ENCODE peak calls at places on chromosomes 1 and 21, in eight cellular contexts. R is Daoy; H is CD8-positive, alpha-beta T cell; P is kidney glomerular epithelial cell; O is colonic mucosa; B is heart right ventricle; M is NCI-H1694 treated with DMSO at 0.1 percent for 48 hours; S is ureter. J is an unnamed sample.

GRCh38 chr1:25787477-25788043 is 12.4 kb upstream of the SELENON start:
- DNase-seq in P (no peak), R (peak; percentile 48), B (no peak), O (no peak), H (no peak), S (no peak), M (no peak), J (no peak)

GRCh38 chr1:245751671-245752070 is 596.9 kb downstream of the KIF26B start:
- DNase-seq in H (no peak), S (no peak), O (no peak), B (no peak), R (no peak), M (no peak), P (no peak), J (no peak)

GRCh38 chr1:153526132-153526543 is 9.7 kb downstream of the S100A6 start:
- DNase-seq in O (peak; percentile 38), P (no peak), B (no peak), R (no peak), S (peak; percentile 75), H (no peak), M (peak; percentile 83), J (no peak)

GRCh38 chr1:110645962-110646735 is 28.6 kb downstream of the KCNA3 start:
- DNase-seq in H (no peak), B (no peak), R (peak; percentile 78), O (no peak), M (no peak), P (peak; percentile 2), S (no peak), J (peak; percentile 80)

GRCh38 chr1:152917794-152918193 is 9.4 kb downstream of the IVL start:
- DNase-seq in S (no peak), P (peak; percentile 4), R (no peak), H (no peak), O (no peak), B (no peak), M (peak; percentile 7), J (no peak)

GRCh38 chr1:204714861-204715511 is 29.4 kb upstream of the LRRN2 start:
- DNase-seq in B (no peak), R (peak; percentile 28), O (no peak), P (no peak), M (peak; percentile 85), S (peak; percentile 6), H (no peak), J (no peak)

GRCh38 chr1:182041615-182042014 is 19.9 kb downstream of the ZNF648 start:
- DNase-seq in M (no peak), O (no peak), B (no peak), H (no peak), R (no peak), P (no peak), S (no peak), J (no peak)

GRCh38 chr1:15858069-15858670 is 10.7 kb downstream of the SPEN start:
- DNase-seq in O (no peak), M (no peak), B (no peak), S (no peak), H (no peak), R (no peak), P (no peak), J (no peak)

GRCh38 chr1:87106158-87106557 is 191.7 kb downstream of the HS2ST1 start:
- DNase-seq in H (no peak), S (no peak), R (no peak), B (no peak), M (no peak), O (no peak), P (no peak), J (no peak)

GRCh38 chr1:219938706-219939105 is 10.3 kb upstream of the SLC30A10 start:
- DNase-seq in B (no peak), O (no peak), R (peak; percentile 68), S (no peak), M (no peak), H (no peak), P (peak; percentile 86), J (peak; percentile 94)

GRCh38 chr1:64042331-64043100 is 160.9 kb upstream of the UBE2U start:
- DNase-seq in B (peak; percentile 60), O (no peak), S (no peak), H (no peak), R (peak; percentile 92), P (peak; percentile 96), M (peak; percentile 30), J (peak; percentile 84)

GRCh38 chr1:192439373-192440025 is 122.7 kb downstream of the RGS21 start:
- DNase-seq in P (peak; percentile 70), B (no peak), R (peak; percentile 89), O (no peak), S (no peak), H (no peak), M (no peak), J (peak; percentile 95)

GRCh38 chr1:48208652-48209051 is 13.9 kb upstream of the SLC5A9 start:
- DNase-seq in R (no peak), B (no peak), O (no peak), S (no peak), M (no peak), H (no peak), P (no peak), J (no peak)

GRCh38 chr1:115988953-115989352 is 12.6 kb downstream of the SLC22A15 start:
- DNase-seq in S (no peak), R (no peak), P (no peak), M (no peak), B (no peak), H (no peak), O (no peak), J (no peak)

GRCh38 chr1:17304827-17305177 is 3.2 kb upstream of the PADI4 start:
- DNase-seq in H (no peak), M (no peak), O (no peak), B (no peak), R (no peak), P (no peak), S (no peak), J (no peak)

GRCh38 chr1:208781391-208782035 is 537.3 kb upstream of the PLXNA2 start:
- DNase-seq in B (no peak), O (no peak), R (no peak), M (no peak), S (no peak), H (no peak), P (no peak), J (no peak)

GRCh38 chr1:55974714-55975441 is 604.5 kb downstream of the PLPP3 start:
- DNase-seq in O (no peak), H (no peak), M (no peak), S (no peak), P (peak; percentile 82), R (no peak), B (no peak), J (peak; percentile 63)

GRCh38 chr1:224392411-224393249 is 36.0 kb downstream of the CNIH4 start:
- DNase-seq in R (no peak), H (no peak), B (no peak), O (no peak), S (no peak), P (no peak), M (no peak), J (no peak)

GRCh38 chr21:37759777-37760176 is 156.5 kb downstream of the KCNJ6 start:
- DNase-seq in B (no peak), H (no peak), S (no peak), P (no peak), R (no peak), M (no peak), O (no peak), J (no peak)

GRCh38 chr1:117650840-117651568 is 45.2 kb downstream of the TENT5C start:
- DNase-seq in B (no peak), H (no peak), P (no peak), O (no peak), R (no peak), M (no peak), S (no peak), J (no peak)

GRCh38 chr21:46081862-46082637 is 15.9 kb upstream of the COL6A2 start:
- DNase-seq in P (no peak), B (no peak), M (no peak), O (no peak), R (no peak), S (no peak), H (no peak), J (no peak)

GRCh38 chr21:37614351-37614875 is 247.8 kb downstream of the DYRK1A start:
- DNase-seq in B (no peak), H (no peak), P (no peak), O (no peak), M (no peak), R (no peak), S (no peak), J (no peak)

GRCh38 chr1:85182700-85183099 is 18.1 kb downstream of the SYDE2 start:
- DNase-seq in P (no peak), S (no peak), H (no peak), B (no peak), R (no peak), O (no peak), M (no peak), J (no peak)

GRCh38 chr1:221837886-221838285 is 96.0 kb upstream of the DUSP10 start:
- DNase-seq in S (no peak), H (no peak), B (no peak), M (no peak), R (no peak), O (no peak), P (no peak), J (no peak)

GRCh38 chr1:244662604-244663003 is 9.7 kb downstream of the DESI2 start:
- DNase-seq in S (no peak), R (no peak), O (no peak), M (no peak), P (peak; percentile 32), B (no peak), H (no peak), J (no peak)

GRCh38 chr1:214321686-214322453 is 40.9 kb downstream of the SMYD2 start:
- DNase-seq in B (no peak), R (no peak), M (no peak), S (no peak), P (peak; percentile 51), H (no peak), O (no peak), J (no peak)

GRCh38 chr1:230169454-230170152 is 102.6 kb downstream of the GALNT2 start:
- DNase-seq in H (no peak), B (no peak), R (peak; percentile 41), S (peak; percentile 22), O (no peak), P (peak; percentile 35), M (no peak), J (no peak)

GRCh38 chr1:202701200-202701599 is 9.1 kb downstream of the SYT2 start:
- DNase-seq in P (no peak), H (no peak), R (no peak), O (no peak), S (no peak), M (no peak), B (no peak), J (no peak)

GRCh38 chr1:154992721-154993571 is 440 bp upstream of the LENEP start:
- DNase-seq in R (peak; percentile 62), M (peak; percentile 43), B (no peak), O (no peak), P (no peak), S (no peak), H (no peak), J (peak; percentile 78)

GRCh38 chr1:24724345-24725208 is 20.7 kb upstream of the CLIC4 start:
- DNase-seq in B (peak; percentile 41), M (no peak), O (no peak), H (no peak), S (no peak), P (peak; percentile 91), R (peak; percentile 85), J (peak; percentile 89)

GRCh38 chr1:37476460-37477197 is 2.2 kb downstream of the ZC3H12A start:
- DNase-seq in R (peak; percentile 93), S (peak; percentile 74), O (peak; percentile 90), P (peak; percentile 57), M (no peak), H (no peak), B (peak; percentile 75), J (peak; percentile 81)

J was measured in A172.